ENCODE peak calls at places on chromosomes 12 and 14, in four cellular contexts. U is K562, A is WTC11, Z is SK-N-SH. R is an unnamed sample.

GRCh38 chr12:1517734-1518485 is 76.5 kb downstream of the FBXL14 start:
- DNase-seq in U (no peak), A (no peak), Z (no peak), R (no peak)

GRCh38 chr12:132610051-132610759 is at the start of gene LRCOL1:
- DNase-seq in U (no peak), A (no peak), Z (peak), R (no peak)

GRCh38 chr12:107818984-107819383 is 44.5 kb downstream of the ASCL4 start:
- DNase-seq in U (no peak), A (no peak), Z (no peak), R (no peak)

GRCh38 chr12:78863482-78864427 is 819 bp upstream of the SYT1 start:
- DNase-seq in U (no peak), A (peak), Z (peak), R (peak)

GRCh38 chr12:67355428-67356385 is 86.5 kb downstream of the CAND1 start:
- DNase-seq in U (peak), A (no peak), Z (peak), R (peak)

GRCh38 chr14:78974691-78975090 is 804.5 kb downstream of the NRXN3 start:
- DNase-seq in U (no peak), A (no peak), Z (no peak), R (no peak)

GRCh38 chr12:27279836-27280235 is 35.8 kb downstream of the STK38L start:
- DNase-seq in U (no peak), A (no peak), Z (no peak), R (no peak)

GRCh38 chr14:53953002-53953827 is 3.4 kb downstream of the BMP4 start:
- DNase-seq in U (peak), A (peak), Z (peak), R (no peak)

GRCh38 chr12:34186492-34186891 is 164.2 kb downstream of the ALG10 start:
- DNase-seq in U (no peak), A (no peak), Z (no peak), R (no peak)

GRCh38 chr12:89999699-90000505 is 291.3 kb upstream of the ATP2B1 start:
- DNase-seq in U (no peak), A (no peak), Z (no peak), R (no peak)

GRCh38 chr12:29782285-29782820 is 1.4 kb downstream of the TMTC1 start:
- DNase-seq in U (no peak), A (no peak), Z (no peak), R (no peak)

GRCh38 chr12:92506460-92506859 is 196.3 kb upstream of the PLEKHG7 start:
- DNase-seq in U (no peak), A (no peak), Z (no peak), R (no peak)

GRCh38 chr14:31969371-31969770 is 107.7 kb upstream of the ARHGAP5 start:
- DNase-seq in U (no peak), A (no peak), Z (no peak), R (no peak)

GRCh38 chr14:53249059-53249458 is 95.9 kb upstream of the DDHD1 start:
- DNase-seq in U (no peak), A (no peak), Z (no peak), R (no peak)

GRCh38 chr12:49334226-49334625 is 2.8 kb downstream of the C1QL4 start:
- DNase-seq in U (no peak), A (no peak), Z (no peak), R (no peak)

GRCh38 chr12:46674126-46674525 is 151.7 kb downstream of the SLC38A4 start:
- DNase-seq in U (no peak), A (no peak), Z (no peak), R (no peak)

GRCh38 chr12:105538880-105539279 is 208.4 kb downstream of the C12orf75 start:
- DNase-seq in U (no peak), A (no peak), Z (no peak), R (no peak)

GRCh38 chr14:54147758-54148157 is 191.1 kb upstream of the BMP4 start:
- DNase-seq in U (no peak), A (no peak), Z (no peak), R (no peak)

GRCh38 chr12:73950506-73950905 is 587.1 kb upstream of the ATXN7L3B start:
- DNase-seq in U (no peak), A (no peak), Z (no peak), R (no peak)

GRCh38 chr14:105107351-105107750 is 42.1 kb upstream of the GPR132 start:
- DNase-seq in U (no peak), A (no peak), Z (no peak), R (no peak)

DNA sequence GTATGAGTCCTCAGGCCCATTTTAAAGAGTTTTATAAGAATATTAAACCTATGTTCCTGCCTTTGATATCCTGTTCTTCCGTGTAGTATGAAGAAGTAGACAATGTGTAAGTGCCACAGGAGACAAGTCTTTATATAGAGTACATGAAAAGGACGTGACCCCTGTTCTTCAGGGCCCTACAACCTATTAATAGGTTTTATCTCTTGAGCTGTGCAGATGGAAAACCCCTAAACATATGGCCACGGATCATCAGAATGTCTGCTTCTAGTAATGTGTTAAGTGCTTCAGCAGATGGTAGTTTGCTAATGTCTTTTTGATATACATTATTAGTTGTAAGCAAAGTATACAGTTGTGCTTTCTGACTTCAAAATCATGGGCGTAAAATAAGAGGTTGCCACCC is 228.5 kb downstream of the PTPRO start:
- DNase-seq in U (no peak), A (no peak), Z (no peak), R (no peak)
- TF ChIP-seq TEAD4 in U (no peak), A (no peak), Z (no peak), R (no peak)

GRCh38 chr14:76518366-76518765 is 142.4 kb downstream of the ESRRB start:
- DNase-seq in U (no peak), A (no peak), Z (no peak), R (no peak)

GRCh38 chr14:76514599-76514998 is 138.7 kb downstream of the ESRRB start:
- DNase-seq in U (peak), A (no peak), Z (no peak), R (no peak)

GRCh38 chr14:76516884-76517283 is 140.9 kb downstream of the ESRRB start:
- DNase-seq in U (no peak), A (no peak), Z (no peak), R (no peak)
- TF ChIP-seq TEAD4 in U (no peak), A (no peak), Z (no peak), R (no peak)

GRCh38 chr12:19970116-19970515 is 398.2 kb upstream of the PDE3A start:
- DNase-seq in U (no peak), A (no peak), Z (peak), R (no peak)

GRCh38 chr12:19971881-19972280 is 396.5 kb upstream of the PDE3A start:
- DNase-seq in U (no peak), A (no peak), Z (no peak), R (no peak)

GRCh38 chr12:19970826-19971225 is 397.5 kb upstream of the PDE3A start:
- DNase-seq in U (no peak), A (no peak), Z (no peak), R (no peak)

GRCh38 chr12:19972325-19973288 is 395.7 kb upstream of the PDE3A start:
- DNase-seq in U (no peak), A (no peak), Z (no peak), R (no peak)

GRCh38 chr12:19971396-19971802 is 396.9 kb upstream of the PDE3A start:
- DNase-seq in U (no peak), A (peak), Z (no peak), R (peak)
- TF ChIP-seq TEAD4 in U (no peak), A (peak), Z (no peak), R (peak)

DNA sequence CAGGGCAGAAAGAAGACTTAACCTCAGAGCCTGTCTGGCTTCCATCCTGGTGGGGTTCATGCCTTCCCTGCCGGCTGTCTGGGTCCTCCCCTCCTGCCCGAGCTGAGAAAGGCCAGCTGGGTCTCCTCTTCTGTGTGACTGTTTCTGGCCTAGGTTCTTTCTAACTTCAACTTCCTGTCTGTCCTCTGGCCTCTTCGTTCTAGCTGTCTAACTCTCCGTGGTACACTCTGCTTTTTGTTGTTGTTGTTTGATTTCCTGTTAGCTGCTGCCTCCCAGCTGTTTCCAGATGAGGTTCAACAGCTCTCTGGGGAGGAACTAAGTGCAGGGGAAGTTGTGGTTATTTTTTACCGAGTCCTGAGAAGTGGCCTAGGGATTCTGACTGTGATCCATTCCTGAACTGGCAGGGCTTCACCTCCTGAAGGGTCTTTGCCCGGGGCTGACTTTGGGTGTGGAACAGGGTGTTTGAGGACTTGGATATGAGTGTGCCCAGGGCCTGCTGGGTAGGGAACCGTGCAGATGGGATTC is 3.2 kb downstream of the MLXIP start:
- DNase-seq in U (no peak), A (no peak), Z (no peak), R (no peak)
- TF ChIP-seq TEAD4 in U (no peak), A (no peak), Z (no peak), R (no peak)

GRCh38 chr14:58280954-58281787 is 17.2 kb upstream of the ARID4A start:
- DNase-seq in U (peak), A (no peak), Z (peak), R (no peak)
- TF ChIP-seq TEAD4 in U (no peak), A (no peak), Z (peak), R (no peak)